ENCODE peak calls at places on chromosomes 13 and 19, in eight cellular contexts. I, K, X, D, E, A, S and B are unnamed samples.
A peak's percentile ranks its signal among the peaks of the same experiment; 100 is the strongest.

GRCh38 chr19:35663981-35664380 is 2.3 kb upstream of the UPK1A start:
- DNase-seq in I (no peak), K (no peak), X (no peak), D (no peak), E (no peak), A (no peak), S (no peak), B (no peak)

GRCh38 chr19:4529924-4530522 is 5.0 kb downstream of the PLIN5 start:
- DNase-seq in I (no peak), K (no peak), X (no peak), D (no peak), E (no peak), A (no peak), S (no peak), B (no peak)

GRCh38 chr13:50589651-50590054 is 253.8 kb downstream of the DLEU7 start:
- DNase-seq in I (no peak), K (no peak), X (no peak), D (no peak), E (no peak), A (no peak), S (no peak), B (no peak)

GRCh38 chr19:11420894-11421606 is 1.9 kb upstream of the RGL3 start:
- DNase-seq in I (no peak), K (no peak), X (no peak), D (no peak), E (no peak), A (no peak), S (no peak), B (no peak)

GRCh38 chr13:51559916-51560315 is 24.3 kb upstream of the WDFY2 start:
- DNase-seq in I (no peak), K (no peak), X (no peak), D (no peak), E (peak; percentile 18), A (no peak), S (no peak), B (no peak)

GRCh38 chr13:112444416-112445399 is 68.6 kb downstream of the SPACA7 start:
- DNase-seq in I (no peak), K (peak; percentile 36), X (no peak), D (no peak), E (no peak), A (no peak), S (no peak), B (no peak)

GRCh38 chr13:33144358-33144784 is 128.1 kb downstream of the KL start:
- DNase-seq in I (peak; percentile 48), K (no peak), X (no peak), D (no peak), E (peak; percentile 22), A (no peak), S (no peak), B (no peak)

GRCh38 chr13:47564041-47564440 is 437.0 kb downstream of the SUCLA2 start:
- DNase-seq in I (no peak), K (no peak), X (no peak), D (no peak), E (no peak), A (peak; percentile 13), S (no peak), B (no peak)

GRCh38 chr13:45063261-45063870 is 56.9 kb upstream of the GTF2F2 start:
- DNase-seq in I (no peak), K (no peak), X (no peak), D (no peak), E (no peak), A (no peak), S (no peak), B (no peak)

GRCh38 chr13:31950121-31950810 is 81.3 kb upstream of the FRY start:
- DNase-seq in I (no peak), K (no peak), X (no peak), D (no peak), E (no peak), A (no peak), S (no peak), B (no peak)

GRCh38 chr13:51501592-51502205 is 48.9 kb upstream of the INTS6 start:
- DNase-seq in I (no peak), K (no peak), X (no peak), D (no peak), E (no peak), A (no peak), S (no peak), B (no peak)

GRCh38 chr13:99436013-99436412 is 65.3 kb upstream of the TM9SF2 start:
- DNase-seq in I (no peak), K (no peak), X (no peak), D (no peak), E (no peak), A (no peak), S (no peak), B (peak; percentile 63)

GRCh38 chr13:99435116-99435515 is 66.2 kb upstream of the TM9SF2 start:
- DNase-seq in I (no peak), K (no peak), X (no peak), D (no peak), E (peak; percentile 52), A (no peak), S (no peak), B (no peak)

GRCh38 chr13:99432637-99433542 is 68.4 kb upstream of the TM9SF2 start:
- DNase-seq in I (peak; percentile 89), K (peak; percentile 75), X (peak; percentile 57), D (peak; percentile 79), E (peak; percentile 98), A (no peak), S (peak; percentile 59), B (peak; percentile 86)

GRCh38 chr13:99433543-99434075 is 67.7 kb upstream of the TM9SF2 start:
- DNase-seq in I (no peak), K (no peak), X (no peak), D (no peak), E (peak; percentile 51), A (no peak), S (no peak), B (no peak)

GRCh38 chr13:99434258-99434788 is 66.9 kb upstream of the TM9SF2 start:
- DNase-seq in I (no peak), K (peak; percentile 77), X (no peak), D (no peak), E (peak; percentile 85), A (no peak), S (peak; percentile 39), B (no peak)
- TF ChIP-seq CTCF in I (no peak), K (no peak), X (no peak), D (no peak), E (peak; percentile 10), A (peak; percentile 33), S (no peak), B (no peak)

GRCh38 chr13:23889598-23890224 is 511 bp upstream of the MIPEP start:
- DNase-seq in I (no peak), K (no peak), X (no peak), D (no peak), E (peak; percentile 35), A (no peak), S (no peak), B (no peak)
- TF ChIP-seq CTCF in I (no peak), K (no peak), X (no peak), D (no peak), E (no peak), A (no peak), S (no peak), B (no peak)

DNA sequence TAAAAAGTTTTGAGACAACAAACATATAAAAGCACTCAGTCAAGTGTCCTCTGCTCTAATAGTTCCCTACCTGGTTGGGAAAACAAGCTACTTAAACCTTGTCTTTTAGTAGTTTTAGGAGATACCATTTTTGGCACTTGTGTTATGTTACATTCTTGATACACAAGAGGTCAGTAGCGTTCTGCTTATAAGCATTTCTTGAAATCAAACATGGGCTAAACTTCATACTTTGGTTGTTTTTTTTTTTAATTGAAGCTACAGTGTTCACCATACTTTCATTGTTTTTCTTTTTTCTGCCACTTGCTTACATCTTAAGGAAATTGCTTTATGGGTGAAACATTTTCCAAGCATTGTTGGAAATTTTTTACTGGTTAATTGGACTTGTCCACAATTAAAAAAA is 12.9 kb downstream of the NHLRC3 start:
- DNase-seq in I (no peak), K (no peak), X (no peak), D (no peak), E (peak; percentile 34), A (no peak), S (no peak), B (peak; percentile 41)
- TF ChIP-seq CTCF in I (peak; percentile 27), K (no peak), X (peak; percentile 59), D (no peak), E (peak; percentile 23), A (peak; percentile 63), S (no peak), B (peak; percentile 72)

DNA sequence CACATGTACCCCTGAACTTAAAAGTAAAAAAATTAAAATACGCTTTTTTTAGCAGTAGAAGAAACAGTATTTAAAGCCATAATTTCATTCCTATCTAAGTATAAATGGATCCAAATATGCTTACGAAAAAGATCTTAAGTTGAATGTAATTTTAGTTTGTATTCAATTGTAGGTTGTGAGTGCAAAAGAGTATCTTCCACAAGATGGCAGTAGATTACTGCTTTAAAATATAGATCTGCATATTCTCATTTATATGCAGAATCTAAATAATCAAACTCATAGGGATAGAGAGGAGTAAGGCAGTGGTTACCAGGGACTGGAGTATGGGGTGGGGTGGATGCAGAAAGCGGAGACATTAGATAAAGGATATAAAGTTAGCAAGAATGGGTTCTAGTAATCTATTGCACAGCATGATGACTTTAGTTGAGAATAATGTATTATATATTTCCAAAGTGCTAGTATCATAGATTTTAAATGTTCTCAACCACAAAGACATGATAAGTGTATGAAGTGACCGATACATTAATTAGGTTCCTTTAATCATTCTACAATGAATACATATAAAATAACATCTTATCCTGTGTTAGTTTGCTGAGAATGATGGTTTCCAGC is 14.2 kb downstream of the OR7A17 start:
- DNase-seq in I (no peak), K (no peak), X (no peak), D (no peak), E (peak; percentile 5), A (no peak), S (no peak), B (peak; percentile 59)
- TF ChIP-seq CTCF in I (peak; percentile 41), K (peak; percentile 29), X (peak; percentile 74), D (no peak), E (peak; percentile 36), A (no peak), S (no peak), B (peak; percentile 91)

GRCh38 chr19:41796362-41796761 is at the start of gene CEACAM3:
- DNase-seq in I (no peak), K (no peak), X (no peak), D (no peak), E (no peak), A (no peak), S (no peak), B (no peak)

GRCh38 chr19:41792513-41793413 is 3.6 kb upstream of the CEACAM3 start:
- DNase-seq in I (peak; percentile 50), K (peak; percentile 72), X (peak; percentile 54), D (no peak), E (peak; percentile 66), A (no peak), S (peak; percentile 73), B (peak; percentile 96)

GRCh38 chr19:41795031-41795461 is 1.3 kb upstream of the CEACAM3 start:
- DNase-seq in I (no peak), K (peak; percentile 70), X (peak; percentile 66), D (no peak), E (peak; percentile 61), A (peak; percentile 27), S (no peak), B (peak; percentile 57)

DNA sequence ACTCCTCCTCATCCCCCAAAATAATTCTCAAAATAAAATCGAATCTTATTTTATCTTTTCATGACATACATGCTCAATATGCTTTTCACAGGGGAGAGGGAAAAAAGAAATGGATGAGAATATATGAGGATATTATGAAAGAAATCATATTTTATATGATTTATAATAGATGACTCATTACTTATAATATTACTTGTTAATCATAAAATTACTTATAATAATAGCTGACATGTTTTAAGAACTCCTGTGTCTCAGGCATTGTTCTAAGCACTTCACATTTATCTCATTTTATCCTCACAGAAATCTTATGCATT is 3.0 kb upstream of the CEACAM3 start:
- DNase-seq in I (no peak), K (no peak), X (no peak), D (no peak), E (no peak), A (no peak), S (no peak), B (no peak)
- TF ChIP-seq CTCF in I (no peak), K (no peak), X (no peak), D (no peak), E (no peak), A (no peak), S (no peak), B (no peak)